ENCODE peak calls at places on chromosomes 5 and 9, in five cellular contexts. V is neural progenitor cell, O is Calu3, B is bronchial epithelial cell, S is body of pancreas. E is an unnamed sample.

GRCh38 chr5:111010783-111011182 is 60.7 kb upstream of the TSLP start:
- DNase-seq in S (no peak), B (no peak), O (no peak), V (no peak), E (no peak)

GRCh38 chr9:93958875-93959682 is 3.9 kb upstream of the BARX1 start:
- DNase-seq in O (peak), S (no peak), B (no peak), V (peak), E (no peak)

GRCh38 chr5:82365744-82366228 is 87.6 kb upstream of the RPS23 start:
- DNase-seq in B (peak), S (no peak), V (no peak), O (peak), E (peak)

GRCh38 chr5:91128604-91129003 is 254.5 kb downstream of the ARRDC3 start:
- DNase-seq in S (no peak), B (peak), V (no peak), O (peak), E (no peak)

GRCh38 chr9:86721843-86722705 is 225.2 kb downstream of the GAS1 start:
- DNase-seq in V (no peak), B (peak), S (peak), O (peak), E (peak)

GRCh38 chr9:82829818-82830217 is 233.1 kb downstream of the RASEF start:
- DNase-seq in V (no peak), S (no peak), B (peak), O (no peak), E (peak)

GRCh38 chr5:171419663-171420428 is 399 bp downstream of the FGF18 start:
- DNase-seq in V (peak), S (no peak), O (peak), B (no peak), E (peak)

GRCh38 chr9:7509586-7509985 is 290.0 kb downstream of the DMAC1 start:
- DNase-seq in B (no peak), O (no peak), S (no peak), V (no peak), E (no peak)

GRCh38 chr5:74262810-74263209 is 377.7 kb downstream of the ENC1 start:
- DNase-seq in O (no peak), V (no peak), B (peak), S (no peak), E (no peak)

GRCh38 chr5:159053216-159053615 is 46.5 kb downstream of the EBF1 start:
- DNase-seq in O (no peak), S (no peak), B (no peak), V (no peak), E (no peak)

GRCh38 chr9:114231218-114232090 is 76.1 kb downstream of the COL27A1 start:
- DNase-seq in B (no peak), S (no peak), V (no peak), O (no peak), E (no peak)

GRCh38 chr5:138952962-138953361 is 77.8 kb upstream of the LRRTM2 start:
- DNase-seq in B (no peak), O (no peak), V (no peak), S (peak), E (no peak)

GRCh38 chr9:28820741-28821140 is 1247.5 kb upstream of the C9orf72 start:
- DNase-seq in V (no peak), O (no peak), S (no peak), B (no peak), E (no peak)

GRCh38 chr5:177434942-177435738 is 8.7 kb downstream of the GRK6 start:
- DNase-seq in V (no peak), S (no peak), B (no peak), O (no peak), E (no peak)

GRCh38 chr9:111866976-111867375 is 29.6 kb upstream of the UGCG start:
- DNase-seq in O (peak), V (no peak), S (no peak), B (peak), E (peak)

GRCh38 chr5:153938131-153938842 is 100.4 kb downstream of the FAM114A2 start:
- DNase-seq in S (no peak), B (no peak), V (no peak), O (no peak), E (no peak)

DNA sequence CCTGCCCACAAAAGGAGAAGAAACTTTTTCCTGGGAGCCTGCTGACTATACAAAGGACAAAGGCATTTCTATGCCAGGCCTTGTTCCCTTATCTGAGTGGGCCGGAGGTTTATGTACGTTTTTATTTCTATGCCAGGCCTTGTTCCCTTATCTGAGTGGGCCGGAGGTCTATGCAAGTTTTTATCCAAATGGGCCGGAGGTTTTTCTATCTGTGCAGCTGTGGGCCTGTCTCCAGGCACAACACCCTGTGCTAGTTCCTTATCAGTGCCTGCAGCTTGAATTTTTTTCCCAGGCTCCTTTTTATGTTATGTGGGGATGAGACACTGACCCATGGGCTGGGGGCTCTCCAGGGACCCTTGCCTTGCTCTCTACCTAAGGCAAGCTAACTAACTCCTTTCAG is 5.5 kb downstream of the SLC25A2 start:
- DNase-seq in S (no peak), B (no peak), O (no peak), V (no peak), E (no peak)
- TF ChIP-seq CTCF in S (no peak), B (no peak), O (no peak), V (no peak), E (no peak)

GRCh38 chr5:178899289-178899688 is 3.6 kb downstream of the ZFP2 start:
- DNase-seq in O (no peak), V (no peak), B (no peak), S (no peak), E (no peak)
- TF ChIP-seq CTCF in O (no peak), V (no peak), B (no peak), S (no peak), E (no peak)

GRCh38 chr9:110340306-110340705 is 2.6 kb upstream of the TXNDC8 start:
- DNase-seq in O (peak), B (peak), V (peak), S (no peak), E (no peak)
- TF ChIP-seq CTCF in O (no peak), B (peak), V (peak), S (no peak), E (peak)

GRCh38 chr5:156431956-156432829 is 105.2 kb downstream of the SGCD start:
- DNase-seq in B (no peak), S (no peak), O (no peak), V (no peak), E (no peak)
- TF ChIP-seq CTCF in B (no peak), S (no peak), O (no peak), V (no peak), E (no peak)